ENCODE peak calls at places on chromosomes 7 and 10, in four cellular contexts. One of them, this sample, is unnamed.

GRCh38 chr10:69321865-69322264 is 43.6 kb downstream of the HK1 start:
- DNase-seq in tibial nerve: no peak
- DNase-seq in sigmoid colon: no peak
- DNase-seq in A549: no peak
- DNase-seq in this sample: no peak

GRCh38 chr7:33495207-33495606 is 365.8 kb downstream of the BBS9 start:
- DNase-seq in tibial nerve: peak
- DNase-seq in sigmoid colon: no peak
- DNase-seq in A549: no peak
- DNase-seq in this sample: no peak

GRCh38 chr7:115009736-115010435 is 88.0 kb downstream of the MDFIC start:
- DNase-seq in tibial nerve: peak
- DNase-seq in sigmoid colon: peak
- DNase-seq in A549: no peak
- DNase-seq in this sample: no peak

GRCh38 chr7:132424821-132425739 is 151.2 kb downstream of the PLXNA4 start:
- DNase-seq in tibial nerve: no peak
- DNase-seq in sigmoid colon: no peak
- DNase-seq in A549: no peak
- DNase-seq in this sample: no peak

GRCh38 chr10:101938316-101939272 is 95.0 kb upstream of the KCNIP2 start:
- DNase-seq in tibial nerve: no peak
- DNase-seq in sigmoid colon: no peak
- DNase-seq in A549: peak
- DNase-seq in this sample: peak

GRCh38 chr7:114879554-114879953 is 42.3 kb upstream of the MDFIC start:
- DNase-seq in tibial nerve: no peak
- DNase-seq in sigmoid colon: no peak
- DNase-seq in A549: no peak
- DNase-seq in this sample: no peak

GRCh38 chr7:107446531-107446930 is 23.3 kb upstream of the GPR22 start:
- DNase-seq in tibial nerve: no peak
- DNase-seq in sigmoid colon: no peak
- DNase-seq in A549: no peak
- DNase-seq in this sample: peak

GRCh38 chr10:113820507-113820906 is 33.4 kb downstream of the DCLRE1A start:
- DNase-seq in tibial nerve: no peak
- DNase-seq in sigmoid colon: no peak
- DNase-seq in A549: no peak
- DNase-seq in this sample: no peak

GRCh38 chr10:23294638-23295247 is 49.9 kb downstream of the C10orf67 start:
- DNase-seq in tibial nerve: no peak
- DNase-seq in sigmoid colon: no peak
- DNase-seq in A549: no peak
- DNase-seq in this sample: no peak

GRCh38 chr7:116698930-116699722 is 27.1 kb downstream of the MET start:
- DNase-seq in tibial nerve: no peak
- DNase-seq in sigmoid colon: no peak
- DNase-seq in A549: no peak
- DNase-seq in this sample: no peak

GRCh38 chr7:154899893-154900292 is 103.0 kb downstream of the PAXIP1 start:
- DNase-seq in tibial nerve: no peak
- DNase-seq in sigmoid colon: no peak
- DNase-seq in A549: no peak
- DNase-seq in this sample: no peak

GRCh38 chr10:5534880-5535856 is 10.4 kb downstream of the CALML3 start:
- DNase-seq in tibial nerve: peak
- DNase-seq in sigmoid colon: peak
- DNase-seq in A549: no peak
- DNase-seq in this sample: no peak

GRCh38 chr10:115975506-115975905 is 297.5 kb downstream of the GFRA1 start:
- DNase-seq in tibial nerve: no peak
- DNase-seq in sigmoid colon: peak
- DNase-seq in A549: no peak
- DNase-seq in this sample: no peak

DNA sequence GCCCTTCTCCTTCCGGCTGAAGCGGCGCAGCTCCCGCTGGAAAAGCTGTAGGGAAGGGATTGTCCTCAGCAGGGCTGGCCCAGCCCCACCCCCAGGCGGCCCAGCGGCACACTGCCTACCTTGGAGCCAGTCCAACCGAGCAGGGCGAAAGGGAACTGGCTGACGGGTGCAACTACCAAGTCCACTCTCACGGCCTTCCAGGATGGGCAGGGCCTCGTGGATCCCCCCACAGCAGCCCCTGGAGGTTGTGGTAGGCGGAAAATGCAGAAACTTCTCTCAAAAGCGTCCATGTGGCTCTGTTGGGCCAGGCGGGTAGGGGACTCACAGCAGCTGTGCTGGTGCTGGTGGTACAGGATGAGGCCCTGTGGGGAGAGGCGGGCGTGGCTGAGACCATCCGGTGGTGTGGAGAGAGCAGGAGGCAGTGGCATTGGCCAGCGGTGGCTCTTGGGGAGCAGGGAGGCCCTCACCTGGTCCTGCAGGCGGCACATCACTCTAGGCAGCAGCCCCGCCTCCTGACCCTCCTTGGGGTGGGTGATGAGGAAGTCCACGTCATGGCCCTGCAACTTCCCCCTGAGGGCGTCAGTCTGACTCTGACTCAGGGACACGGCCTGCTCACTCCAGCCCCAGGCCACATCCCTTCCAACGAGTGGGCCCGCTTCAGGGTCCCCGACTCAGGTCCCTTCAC is 8.4 kb upstream of the PGAM2 start:
- DNase-seq in tibial nerve: peak
- DNase-seq in sigmoid colon: peak
- DNase-seq in A549: no peak
- DNase-seq in this sample: peak
- TF ChIP-seq POLR2A in tibial nerve: no peak
- TF ChIP-seq POLR2A in sigmoid colon: no peak
- TF ChIP-seq POLR2A in A549: no peak
- TF ChIP-seq POLR2A in this sample: peak

DNA sequence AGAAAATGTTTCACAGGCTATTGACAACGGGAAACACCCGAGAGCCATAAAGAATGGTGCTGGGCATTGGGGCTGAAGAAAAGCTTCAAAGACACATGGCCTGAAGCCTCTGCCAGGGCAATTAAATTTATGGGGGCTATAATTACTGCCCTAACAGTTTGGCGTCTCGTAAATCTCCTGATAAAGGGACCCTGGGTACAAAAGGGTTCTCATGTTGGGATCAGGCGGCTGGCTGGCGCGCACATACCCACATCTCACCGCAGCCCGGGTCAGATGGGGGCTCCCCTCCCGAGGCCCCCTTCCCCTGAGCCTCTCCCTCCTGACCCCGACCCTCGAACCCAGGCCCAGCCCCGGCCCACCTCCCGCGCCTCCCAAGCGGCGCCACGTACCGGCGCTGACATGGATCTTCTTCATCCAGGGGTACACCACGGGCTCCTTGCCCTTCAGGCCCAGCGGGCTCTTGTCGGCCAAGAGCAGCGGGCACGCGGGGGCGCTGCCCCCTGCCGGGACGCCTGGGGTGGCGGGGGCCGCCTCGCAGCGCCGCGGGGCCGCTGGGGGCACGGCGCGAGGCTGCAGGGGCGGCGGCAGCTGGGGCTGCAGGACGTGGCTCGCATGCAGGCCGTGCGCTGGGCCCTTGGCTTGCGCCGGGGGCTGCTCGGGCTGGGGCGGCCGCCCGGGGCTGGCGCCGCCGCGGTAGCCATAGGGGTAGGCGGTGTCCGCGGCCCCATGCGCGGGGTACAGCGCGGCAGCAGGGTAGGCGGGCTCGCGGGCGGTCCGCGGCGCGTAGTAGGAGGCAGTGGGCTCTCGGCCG is 623 bp downstream of the HOXA4 start:
- DNase-seq in tibial nerve: no peak
- DNase-seq in sigmoid colon: peak
- DNase-seq in A549: no peak
- DNase-seq in this sample: peak
- TF ChIP-seq POLR2A in tibial nerve: no peak
- TF ChIP-seq POLR2A in sigmoid colon: no peak
- TF ChIP-seq POLR2A in A549: no peak
- TF ChIP-seq POLR2A in this sample: peak

GRCh38 chr7:27163776-27164380 is 1.5 kb downstream of the HOXA9 start:
- DNase-seq in tibial nerve: no peak
- DNase-seq in sigmoid colon: peak
- DNase-seq in A549: no peak
- DNase-seq in this sample: no peak

GRCh38 chr7:27165655-27166474 is 528 bp upstream of the HOXA9 start:
- DNase-seq in tibial nerve: peak
- DNase-seq in sigmoid colon: peak
- DNase-seq in A549: no peak
- DNase-seq in this sample: no peak

GRCh38 chr7:27166475-27167169 is 1.3 kb upstream of the HOXA9 start:
- DNase-seq in tibial nerve: no peak
- DNase-seq in sigmoid colon: no peak
- DNase-seq in A549: no peak
- DNase-seq in this sample: no peak

GRCh38 chr7:27164381-27165088 is 802 bp downstream of the HOXA9 start:
- DNase-seq in tibial nerve: no peak
- DNase-seq in sigmoid colon: peak
- DNase-seq in A549: no peak
- DNase-seq in this sample: no peak

GRCh38 chr7:27165089-27165654 is at the start of gene HOXA9:
- DNase-seq in tibial nerve: peak
- DNase-seq in sigmoid colon: peak
- DNase-seq in A549: no peak
- DNase-seq in this sample: no peak
- TF ChIP-seq POLR2A in tibial nerve: peak
- TF ChIP-seq POLR2A in sigmoid colon: peak
- TF ChIP-seq POLR2A in A549: no peak
- TF ChIP-seq POLR2A in this sample: peak

DNA sequence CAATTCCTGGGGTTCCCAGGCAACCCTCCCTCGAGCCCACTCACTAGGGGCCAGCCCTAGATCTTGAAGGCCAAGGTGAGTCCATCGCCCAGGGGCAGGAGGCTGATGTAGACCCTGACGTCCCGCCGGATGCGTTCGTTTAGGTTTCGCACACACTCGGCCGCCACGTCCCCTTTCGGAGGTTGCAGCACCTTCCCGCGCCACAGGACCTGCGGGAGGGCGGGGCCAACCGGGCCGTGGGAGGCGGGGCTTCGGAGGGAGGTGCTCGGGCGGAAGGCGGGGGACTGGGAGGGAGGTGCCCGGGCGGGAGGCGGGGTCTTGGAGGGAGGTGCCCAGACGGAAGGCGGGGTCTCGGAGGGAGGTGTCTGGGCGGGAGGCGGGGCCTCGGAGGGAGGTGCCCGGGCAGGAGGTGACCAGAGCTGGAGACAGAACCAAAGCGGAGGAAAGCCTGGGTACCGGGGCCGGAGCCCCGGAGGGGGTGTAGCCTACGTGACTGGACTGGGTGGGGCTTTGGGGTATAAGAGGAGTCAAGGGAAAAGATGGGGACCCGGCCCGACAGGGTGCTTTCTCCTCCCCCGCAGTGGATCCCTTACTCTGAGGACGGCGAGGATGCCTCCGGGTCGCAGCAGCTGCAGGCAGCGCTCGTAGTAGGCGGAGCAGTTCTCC is 1.6 kb downstream of the COMTD1 start:
- DNase-seq in tibial nerve: peak
- DNase-seq in sigmoid colon: peak
- DNase-seq in A549: peak
- DNase-seq in this sample: peak
- TF ChIP-seq POLR2A in tibial nerve: no peak
- TF ChIP-seq POLR2A in sigmoid colon: no peak
- TF ChIP-seq POLR2A in A549: peak
- TF ChIP-seq POLR2A in this sample: peak

GRCh38 chr10:119103241-119103640 is 672 bp upstream of the DENND10 start:
- DNase-seq in tibial nerve: no peak
- DNase-seq in sigmoid colon: peak
- DNase-seq in A549: no peak
- DNase-seq in this sample: no peak

GRCh38 chr10:119105155-119105554 is 1.2 kb downstream of the DENND10 start:
- DNase-seq in tibial nerve: no peak
- DNase-seq in sigmoid colon: no peak
- DNase-seq in A549: no peak
- DNase-seq in this sample: no peak

GRCh38 chr10:119104653-119105024 is 726 bp downstream of the DENND10 start:
- DNase-seq in tibial nerve: peak
- DNase-seq in sigmoid colon: peak
- DNase-seq in A549: peak
- DNase-seq in this sample: no peak

GRCh38 chr10:119098576-119098975 is 5.3 kb upstream of the DENND10 start:
- DNase-seq in tibial nerve: no peak
- DNase-seq in sigmoid colon: peak
- DNase-seq in A549: no peak
- DNase-seq in this sample: no peak

GRCh38 chr10:119103687-119104652 is at the start of gene DENND10:
- DNase-seq in tibial nerve: peak
- DNase-seq in sigmoid colon: peak
- DNase-seq in A549: peak
- DNase-seq in this sample: peak
- TF ChIP-seq POLR2A in tibial nerve: peak
- TF ChIP-seq POLR2A in sigmoid colon: peak
- TF ChIP-seq POLR2A in A549: peak
- TF ChIP-seq POLR2A in this sample: peak